ENCODE peak calls at places on chromosomes 16 and 17, in eight cellular contexts. One of them, this sample, is unnamed.

GRCh38 chr17:49342575-49342936 is 19.5 kb downstream of the ZNF652 start:
- DNase-seq in foreskin melanocyte: peak; percentile 49
- DNase-seq in B cell: no peak
- DNase-seq in SK-N-SH: no peak
- DNase-seq in IMR-90: no peak
- DNase-seq in stimulated activated CD4-positive, alpha-beta T cell treated with anti-CD3 and anti-CD28 coated beads, Interleukin-4, amount 100 ng/mL, for 4 hours: no peak
- DNase-seq in CD4-positive, alpha-beta memory T cell: no peak
- DNase-seq in anterior cingulate cortex: no peak
- DNase-seq in this sample: no peak

GRCh38 chr16:85238233-85238647 is 126.0 kb upstream of the CIBAR2 start:
- DNase-seq in foreskin melanocyte: no peak
- DNase-seq in B cell: no peak
- DNase-seq in SK-N-SH: peak; percentile 72
- DNase-seq in IMR-90: peak; percentile 95
- DNase-seq in stimulated activated CD4-positive, alpha-beta T cell treated with anti-CD3 and anti-CD28 coated beads, Interleukin-4, amount 100 ng/mL, for 4 hours: no peak
- DNase-seq in CD4-positive, alpha-beta memory T cell: no peak
- DNase-seq in anterior cingulate cortex: peak; percentile 16
- DNase-seq in this sample: no peak

GRCh38 chr16:4330277-4330882 is 14.5 kb downstream of the GLIS2 start:
- DNase-seq in foreskin melanocyte: peak; percentile 48
- DNase-seq in B cell: peak; percentile 94
- DNase-seq in SK-N-SH: peak; percentile 94
- DNase-seq in IMR-90: peak; percentile 63
- DNase-seq in stimulated activated CD4-positive, alpha-beta T cell treated with anti-CD3 and anti-CD28 coated beads, Interleukin-4, amount 100 ng/mL, for 4 hours: peak; percentile 72
- DNase-seq in CD4-positive, alpha-beta memory T cell: peak; percentile 71
- DNase-seq in anterior cingulate cortex: peak; percentile 63
- DNase-seq in this sample: peak; percentile 64

GRCh38 chr16:87550510-87550961 is 51.8 kb upstream of the JPH3 start:
- DNase-seq in foreskin melanocyte: no peak
- DNase-seq in B cell: peak; percentile 83
- DNase-seq in SK-N-SH: peak; percentile 86
- DNase-seq in IMR-90: no peak
- DNase-seq in stimulated activated CD4-positive, alpha-beta T cell treated with anti-CD3 and anti-CD28 coated beads, Interleukin-4, amount 100 ng/mL, for 4 hours: peak; percentile 61
- DNase-seq in CD4-positive, alpha-beta memory T cell: peak; percentile 55
- DNase-seq in anterior cingulate cortex: peak; percentile 25
- DNase-seq in this sample: peak; percentile 9

GRCh38 chr16:75758215-75758614 is 31.9 kb upstream of the CPHXL start:
- DNase-seq in foreskin melanocyte: no peak
- DNase-seq in B cell: no peak
- DNase-seq in SK-N-SH: no peak
- DNase-seq in IMR-90: peak; percentile 19
- DNase-seq in stimulated activated CD4-positive, alpha-beta T cell treated with anti-CD3 and anti-CD28 coated beads, Interleukin-4, amount 100 ng/mL, for 4 hours: no peak
- DNase-seq in CD4-positive, alpha-beta memory T cell: no peak
- DNase-seq in anterior cingulate cortex: no peak
- DNase-seq in this sample: no peak

GRCh38 chr17:59769891-59770290 is 62.4 kb downstream of the VMP1 start:
- DNase-seq in foreskin melanocyte: no peak
- DNase-seq in B cell: no peak
- DNase-seq in SK-N-SH: no peak
- DNase-seq in IMR-90: no peak
- DNase-seq in stimulated activated CD4-positive, alpha-beta T cell treated with anti-CD3 and anti-CD28 coated beads, Interleukin-4, amount 100 ng/mL, for 4 hours: no peak
- DNase-seq in CD4-positive, alpha-beta memory T cell: no peak
- DNase-seq in anterior cingulate cortex: no peak
- DNase-seq in this sample: no peak

GRCh38 chr17:29107933-29108805 is 65.2 kb downstream of the PIPOX start:
- DNase-seq in foreskin melanocyte: no peak
- DNase-seq in B cell: no peak
- DNase-seq in SK-N-SH: peak; percentile 86
- DNase-seq in IMR-90: no peak
- DNase-seq in stimulated activated CD4-positive, alpha-beta T cell treated with anti-CD3 and anti-CD28 coated beads, Interleukin-4, amount 100 ng/mL, for 4 hours: no peak
- DNase-seq in CD4-positive, alpha-beta memory T cell: no peak
- DNase-seq in anterior cingulate cortex: no peak
- DNase-seq in this sample: no peak

GRCh38 chr17:66965801-66966528 is 1.5 kb downstream of the CACNG4 start:
- DNase-seq in foreskin melanocyte: no peak
- DNase-seq in B cell: peak; percentile 45
- DNase-seq in SK-N-SH: no peak
- DNase-seq in IMR-90: no peak
- DNase-seq in stimulated activated CD4-positive, alpha-beta T cell treated with anti-CD3 and anti-CD28 coated beads, Interleukin-4, amount 100 ng/mL, for 4 hours: no peak
- DNase-seq in CD4-positive, alpha-beta memory T cell: no peak
- DNase-seq in anterior cingulate cortex: no peak
- DNase-seq in this sample: no peak

GRCh38 chr16:67653131-67654068 is 6.7 kb downstream of the ACD start:
- DNase-seq in foreskin melanocyte: no peak
- DNase-seq in B cell: peak; percentile 63
- DNase-seq in SK-N-SH: peak; percentile 89
- DNase-seq in IMR-90: no peak
- DNase-seq in stimulated activated CD4-positive, alpha-beta T cell treated with anti-CD3 and anti-CD28 coated beads, Interleukin-4, amount 100 ng/mL, for 4 hours: no peak
- DNase-seq in CD4-positive, alpha-beta memory T cell: no peak
- DNase-seq in anterior cingulate cortex: no peak
- DNase-seq in this sample: no peak

GRCh38 chr17:82064433-82065192 is 991 bp downstream of the DUS1L start:
- DNase-seq in foreskin melanocyte: no peak
- DNase-seq in B cell: no peak
- DNase-seq in SK-N-SH: no peak
- DNase-seq in IMR-90: no peak
- DNase-seq in stimulated activated CD4-positive, alpha-beta T cell treated with anti-CD3 and anti-CD28 coated beads, Interleukin-4, amount 100 ng/mL, for 4 hours: peak; percentile 3
- DNase-seq in CD4-positive, alpha-beta memory T cell: no peak
- DNase-seq in anterior cingulate cortex: no peak
- DNase-seq in this sample: no peak